ENCODE peak calls at places on chromosomes 16 and 17, in four cellular contexts. One of them, this sample, is unnamed. For H3K4me1, the result is how much of the 10 kb centered on the place peaks cover.

GRCh38 chr16:69188716-69189115 is 1.8 kb downstream of the SNTB2 start:
- DNase-seq in HepG2: no peak
- DNase-seq in HCT116: no peak
- DNase-seq in K562: no peak
- DNase-seq in this sample: no peak

GRCh38 chr17:73211745-73212144 is 18.9 kb downstream of the COG1 start:
- DNase-seq in HCT116: no peak
- DNase-seq in HepG2: no peak
- DNase-seq in K562: no peak
- DNase-seq in this sample: no peak

GRCh38 chr16:14298374-14299122 is 227.4 kb downstream of the MRTFB start:
- DNase-seq in K562: no peak
- DNase-seq in HepG2: no peak
- DNase-seq in HCT116: no peak
- DNase-seq in this sample: no peak

GRCh38 chr16:13923703-13924298 is 3.8 kb downstream of the ERCC4 start:
- DNase-seq in K562: peak
- DNase-seq in HepG2: peak
- DNase-seq in HCT116: peak
- DNase-seq in this sample: peak

GRCh38 chr17:72135546-72136325 is 14.9 kb downstream of the SOX9 start:
- DNase-seq in K562: no peak
- DNase-seq in HCT116: no peak
- DNase-seq in HepG2: no peak
- DNase-seq in this sample: no peak

GRCh38 chr17:29590979-29591736 is 1.7 kb upstream of the GIT1 start:
- DNase-seq in HepG2: peak
- DNase-seq in HCT116: peak
- DNase-seq in K562: peak
- DNase-seq in this sample: no peak

GRCh38 chr17:78390241-78391050 is 12.0 kb downstream of the PGS1 start:
- DNase-seq in HCT116: no peak
- DNase-seq in K562: no peak
- DNase-seq in HepG2: no peak
- DNase-seq in this sample: no peak

GRCh38 chr16:19153876-19154275 is 14.2 kb upstream of the SYT17 start:
- DNase-seq in HCT116: peak
- DNase-seq in HepG2: no peak
- DNase-seq in K562: peak
- DNase-seq in this sample: no peak

GRCh38 chr16:73956592-73957495 is 339.8 kb upstream of the PSMD7 start:
- DNase-seq in HCT116: peak
- DNase-seq in K562: peak
- DNase-seq in HepG2: peak
- DNase-seq in this sample: peak

GRCh38 chr17:47846741-47847340 is 4.1 kb downstream of the SP6 start:
- DNase-seq in K562: no peak
- DNase-seq in HepG2: no peak
- DNase-seq in HCT116: no peak
- DNase-seq in this sample: no peak

GRCh38 chr16:66036162-66036561 is 330.3 kb upstream of the CDH5 start:
- DNase-seq in K562: no peak
- DNase-seq in HepG2: peak
- DNase-seq in HCT116: no peak
- DNase-seq in this sample: no peak

GRCh38 chr16:85631230-85631629 is 18.1 kb downstream of the GSE1 start:
- DNase-seq in K562: no peak
- DNase-seq in HepG2: no peak
- DNase-seq in HCT116: no peak
- DNase-seq in this sample: no peak

GRCh38 chr17:50934672-50935200 is 68.6 kb upstream of the TOB1 start:
- DNase-seq in HCT116: no peak
- DNase-seq in HepG2: no peak
- DNase-seq in K562: peak
- DNase-seq in this sample: no peak

GRCh38 chr16:87778476-87778829 is 12.7 kb upstream of the KLHDC4 start:
- DNase-seq in HCT116: no peak
- DNase-seq in HepG2: no peak
- DNase-seq in K562: no peak
- DNase-seq in this sample: no peak

GRCh38 chr17:68399638-68400403 is 57.5 kb downstream of the WIPI1 start:
- DNase-seq in HCT116: no peak
- DNase-seq in K562: no peak
- DNase-seq in HepG2: no peak
- DNase-seq in this sample: no peak

GRCh38 chr17:55546481-55546880 is 35.2 kb upstream of the SMIM36 start:
- DNase-seq in HCT116: no peak
- DNase-seq in HepG2: no peak
- DNase-seq in K562: no peak
- DNase-seq in this sample: no peak

GRCh38 chr17:72931163-72931562 is 161.3 kb downstream of the SLC39A11 start:
- DNase-seq in K562: no peak
- DNase-seq in HCT116: no peak
- DNase-seq in HepG2: no peak
- DNase-seq in this sample: no peak

GRCh38 chr17:41327411-41328120 is 12.1 kb upstream of the KRTAP17-1 start:
- DNase-seq in HCT116: no peak
- DNase-seq in HepG2: no peak
- DNase-seq in K562: no peak
- DNase-seq in this sample: no peak

GRCh38 chr16:84013787-84014569 is 28.6 kb downstream of the SLC38A8 start:
- DNase-seq in HCT116: peak
- DNase-seq in K562: peak
- DNase-seq in HepG2: peak
- DNase-seq in this sample: peak

GRCh38 chr17:17836818-17837379 is at the start of gene SREBF1:
- DNase-seq in HCT116: no peak
- DNase-seq in K562: peak
- DNase-seq in HepG2: peak
- DNase-seq in this sample: no peak

GRCh38 chr17:63946440-63947363 is 14.6 kb upstream of the CD79B start:
- DNase-seq in HCT116: peak
- DNase-seq in HepG2: peak
- DNase-seq in K562: peak
- DNase-seq in this sample: peak
- H3K4me1 ChIP-seq in HCT116: under half
- H3K4me1 ChIP-seq in HepG2: under half
- H3K4me1 ChIP-seq in K562: under half
- H3K4me1 ChIP-seq in this sample: under half

DNA sequence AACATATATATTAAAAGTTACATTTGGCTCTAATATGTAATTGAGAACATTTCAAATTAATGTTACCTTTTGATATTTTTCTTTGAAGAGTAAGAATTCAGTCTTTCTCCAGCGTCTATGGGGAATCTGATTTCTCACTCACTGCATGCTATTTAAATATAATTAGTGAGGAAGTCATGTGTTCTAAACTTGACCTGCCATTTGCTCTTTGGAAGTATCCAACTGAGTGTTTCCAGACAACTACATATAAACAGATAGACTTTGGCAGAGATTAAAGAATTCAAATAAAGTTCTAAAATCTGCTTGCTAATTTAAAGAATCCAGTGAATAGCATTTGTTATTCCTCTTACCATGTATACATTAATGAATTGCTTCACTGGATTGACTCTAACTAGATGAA is 23.5 kb downstream of the OMG start:
- DNase-seq in HCT116: no peak
- DNase-seq in HepG2: no peak
- DNase-seq in K562: no peak
- DNase-seq in this sample: no peak
- TF ChIP-seq TCF7L2 in HCT116: no peak
- TF ChIP-seq TCF7L2 in HepG2: no peak
- TF ChIP-seq TCF7L2 in K562: no peak
- TF ChIP-seq TCF7L2 in this sample: no peak

GRCh38 chr17:3893720-3894116 is 865 bp upstream of the CAMKK1 start:
- DNase-seq in HCT116: no peak
- DNase-seq in HepG2: no peak
- DNase-seq in K562: no peak
- DNase-seq in this sample: no peak

GRCh38 chr17:3891626-3892094 is 1.2 kb downstream of the CAMKK1 start:
- DNase-seq in K562: no peak
- DNase-seq in HepG2: no peak
- DNase-seq in HCT116: no peak
- DNase-seq in this sample: no peak

GRCh38 chr17:3894188-3894587 is 1.3 kb upstream of the CAMKK1 start:
- DNase-seq in HepG2: no peak
- DNase-seq in K562: no peak
- DNase-seq in HCT116: no peak
- DNase-seq in this sample: no peak

GRCh38 chr17:3892095-3892998 is 506 bp downstream of the CAMKK1 start:
- DNase-seq in HepG2: peak
- DNase-seq in K562: peak
- DNase-seq in HCT116: no peak
- DNase-seq in this sample: no peak

GRCh38 chr17:3893003-3893719 is at the start of gene CAMKK1:
- DNase-seq in HCT116: peak
- DNase-seq in HepG2: peak
- DNase-seq in K562: peak
- DNase-seq in this sample: no peak
- H3K4me1 ChIP-seq in HCT116: half or more
- H3K4me1 ChIP-seq in HepG2: under half
- H3K4me1 ChIP-seq in K562: under half
- H3K4me1 ChIP-seq in this sample: under half

DNA sequence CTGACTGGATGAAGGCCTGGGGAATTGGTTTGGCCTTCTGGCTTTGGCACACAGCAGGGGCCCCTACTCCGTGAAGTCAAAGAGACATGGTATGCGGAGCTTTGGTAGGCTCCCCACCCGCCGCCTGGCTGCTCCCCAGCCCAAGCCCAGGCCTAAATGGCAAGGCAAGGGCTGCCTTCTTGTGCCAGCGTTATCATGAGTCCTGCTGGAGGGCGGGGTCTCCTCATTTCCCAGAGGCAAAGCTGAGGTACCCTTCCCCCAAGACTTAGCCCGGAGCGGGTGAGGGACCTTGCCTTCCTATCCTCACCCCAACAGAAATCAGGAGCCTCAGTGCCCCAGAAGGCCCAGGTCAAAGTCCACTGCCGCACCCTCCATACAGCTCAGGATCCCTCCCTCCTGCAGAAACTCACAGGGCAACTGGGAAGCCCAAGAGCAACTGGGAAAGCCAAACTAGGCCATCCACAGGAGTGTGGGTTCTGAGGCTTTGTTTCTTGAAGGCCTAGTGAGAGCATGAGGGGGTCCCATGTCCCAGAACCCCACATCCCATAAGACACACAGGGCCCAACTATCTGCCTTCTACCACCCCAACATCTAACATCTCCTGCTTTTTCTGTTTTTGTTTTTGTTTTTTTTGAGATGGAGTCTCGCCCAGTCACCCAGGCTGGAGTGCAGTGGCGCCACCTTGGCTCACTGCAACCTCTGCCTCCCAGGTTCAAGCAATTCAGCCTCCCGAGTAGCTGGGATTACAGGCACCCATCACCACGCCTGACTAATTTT is 9.3 kb downstream of the PGAP3 start:
- DNase-seq in HCT116: no peak
- DNase-seq in HepG2: no peak
- DNase-seq in K562: no peak
- DNase-seq in this sample: no peak
- TF ChIP-seq TCF7L2 in HCT116: no peak
- TF ChIP-seq TCF7L2 in HepG2: no peak
- TF ChIP-seq TCF7L2 in K562: no peak
- TF ChIP-seq TCF7L2 in this sample: no peak

GRCh38 chr16:31199430-31200041 is 3.0 kb downstream of the PYCARD start:
- DNase-seq in HCT116: no peak
- DNase-seq in HepG2: no peak
- DNase-seq in K562: no peak
- DNase-seq in this sample: no peak
- H3K4me1 ChIP-seq in HCT116: under half
- H3K4me1 ChIP-seq in HepG2: under half
- H3K4me1 ChIP-seq in K562: under half
- H3K4me1 ChIP-seq in this sample: under half